ENCODE peak calls at places on chromosomes 3 and 15, in eight cellular contexts. U is osteoblast, E is body of pancreas, P is thoracic aorta, S is cardiac muscle cell, A is fibroblast of mammary gland, B is upper lobe of right lung, H is A549. N is an unnamed sample.

GRCh38 chr3:111669926-111670630 is 74.9 kb upstream of the ZBED2 start:
- DNase-seq in S (no peak), B (no peak), E (no peak), U (no peak), P (no peak), A (peak; percentile 34), H (no peak), N (no peak)

GRCh38 chr3:69385723-69386483 is at the start of gene FRMD4B:
- DNase-seq in E (peak; percentile 77), S (peak; percentile 68), P (peak; percentile 45), A (peak; percentile 18), B (peak; percentile 96), U (peak; percentile 89), H (peak; percentile 21), N (no peak)

GRCh38 chr15:38589502-38589901 is 24.9 kb upstream of the RASGRP1 start:
- DNase-seq in A (peak; percentile 85), S (no peak), U (peak; percentile 74), H (peak; percentile 49), P (no peak), E (no peak), B (no peak), N (peak; percentile 36)

GRCh38 chr3:50347187-50347813 is 1.8 kb upstream of the ZMYND10 start:
- DNase-seq in B (peak; percentile 85), U (peak; percentile 96), P (no peak), S (peak; percentile 77), E (peak; percentile 83), H (peak; percentile 62), A (peak; percentile 75), N (no peak)

GRCh38 chr3:112302061-112302830 is 8.2 kb upstream of the SLC9C1 start:
- DNase-seq in B (peak; percentile 41), P (no peak), E (no peak), H (no peak), A (no peak), S (peak; percentile 72), U (no peak), N (no peak)

GRCh38 chr3:128623762-128624176 is 26.8 kb downstream of the RPN1 start:
- DNase-seq in S (no peak), E (no peak), P (no peak), H (no peak), B (no peak), A (peak; percentile 94), U (peak; percentile 68), N (no peak)

GRCh38 chr3:178875157-178875556 is 196.5 kb downstream of the ZMAT3 start:
- DNase-seq in U (no peak), A (no peak), E (no peak), P (no peak), S (no peak), B (no peak), H (no peak), N (no peak)

GRCh38 chr15:69531302-69532027 is 78.8 kb downstream of the RPLP1 start:
- DNase-seq in U (no peak), A (no peak), S (peak; percentile 21), B (no peak), P (no peak), H (no peak), E (no peak), N (no peak)

GRCh38 chr15:39788800-39789565 is 6.3 kb upstream of the FSIP1 start:
- DNase-seq in U (peak; percentile 62), H (no peak), A (peak; percentile 52), E (no peak), S (no peak), P (no peak), B (no peak), N (no peak)

GRCh38 chr3:156304406-156304805 is 184.0 kb downstream of the KCNAB1 start:
- DNase-seq in H (no peak), U (no peak), E (no peak), P (no peak), A (peak; percentile 65), B (no peak), S (no peak), N (peak; percentile 44)

GRCh38 chr3:106208979-106209378 is 340.2 kb upstream of the CBLB start:
- DNase-seq in H (peak; percentile 45), A (peak; percentile 57), S (no peak), B (no peak), E (no peak), U (no peak), P (no peak), N (no peak)

GRCh38 chr3:67357610-67358458 is 296.6 kb downstream of the SUCLG2 start:
- DNase-seq in H (peak; percentile 54), A (peak; percentile 27), P (no peak), S (peak; percentile 71), U (no peak), E (peak; percentile 27), B (no peak), N (no peak)

GRCh38 chr3:11808231-11808630 is 38.5 kb downstream of the TAMM41 start:
- DNase-seq in B (no peak), P (no peak), H (no peak), E (no peak), A (peak; percentile 19), U (no peak), S (no peak), N (no peak)

GRCh38 chr15:35519536-35520149 is 26.3 kb downstream of the DPH6 start:
- DNase-seq in E (no peak), U (no peak), S (peak; percentile 72), B (no peak), H (peak; percentile 32), A (peak; percentile 70), P (no peak), N (no peak)

GRCh38 chr3:153625506-153625905 is 463.5 kb downstream of the RAP2B start:
- DNase-seq in E (no peak), U (no peak), B (no peak), P (no peak), H (no peak), A (no peak), S (no peak), N (no peak)

GRCh38 chr3:8759038-8759755 is 10.2 kb downstream of the OXTR start:
- DNase-seq in U (peak; percentile 72), A (peak; percentile 67), H (no peak), E (no peak), P (no peak), B (no peak), S (no peak), N (no peak)

GRCh38 chr3:127820221-127820870 is 2.0 kb downstream of the MGLL start:
- DNase-seq in U (peak; percentile 92), B (peak; percentile 80), H (peak; percentile 43), P (no peak), A (peak; percentile 40), S (no peak), E (peak; percentile 25), N (no peak)

GRCh38 chr3:120875507-120875906 is 32.5 kb upstream of the STXBP5L start:
- DNase-seq in E (no peak), U (no peak), S (no peak), A (no peak), H (no peak), P (no peak), B (no peak), N (no peak)

GRCh38 chr15:81211376-81211775 is 14.7 kb downstream of the IL16 start:
- DNase-seq in B (no peak), S (no peak), A (no peak), U (no peak), H (no peak), P (no peak), E (no peak), N (no peak)

GRCh38 chr15:28021281-28022039 is 77.7 kb downstream of the OCA2 start:
- DNase-seq in P (peak; percentile 33), H (peak; percentile 75), S (peak; percentile 88), A (peak; percentile 11), B (peak; percentile 78), U (peak; percentile 78), E (peak; percentile 71), N (no peak)

GRCh38 chr3:146184616-146185015 is 23.6 kb upstream of the PLOD2 start:
- DNase-seq in B (no peak), E (peak; percentile 85), U (no peak), S (peak; percentile 52), H (peak; percentile 44), P (no peak), A (peak; percentile 72), N (no peak)

DNA sequence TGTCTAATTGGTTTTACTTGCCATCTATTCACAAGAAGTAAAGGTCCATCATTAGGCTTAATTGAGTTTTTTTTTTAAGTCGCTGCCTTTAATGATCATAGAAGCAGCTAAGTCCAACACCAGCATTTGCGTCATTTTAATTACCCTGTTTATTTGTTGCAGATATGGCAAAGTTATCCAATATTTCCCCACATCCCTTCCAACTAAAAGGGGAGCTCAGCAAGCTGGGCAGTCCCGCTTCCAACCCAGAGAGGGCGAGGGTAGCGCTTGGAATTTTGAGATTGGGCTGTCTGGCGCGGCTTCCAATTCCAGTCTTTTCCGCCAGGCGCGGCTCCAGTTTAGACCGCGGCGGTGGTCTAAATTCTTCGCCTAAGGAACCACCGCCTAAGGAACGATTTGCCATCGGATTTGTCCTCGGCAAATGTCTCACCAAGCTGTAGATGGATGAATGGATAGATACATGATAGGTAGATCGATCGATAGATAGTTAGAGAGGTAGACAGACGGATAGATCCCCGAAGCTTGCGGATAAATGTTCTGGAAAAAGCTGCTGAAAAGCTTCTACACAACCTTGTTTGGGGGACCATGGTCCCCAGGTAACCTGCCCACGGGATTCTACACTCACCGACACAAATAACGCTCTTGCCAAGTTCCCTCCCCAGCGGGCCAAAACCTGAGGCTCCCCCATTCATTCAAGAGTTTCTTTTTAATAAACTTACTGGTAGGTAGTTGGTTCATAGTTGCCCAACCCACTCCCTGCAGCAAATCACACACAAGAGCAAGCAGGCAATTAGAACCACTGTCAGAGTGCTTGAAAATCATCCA is 49.2 kb downstream of the ZIC4 start:
- DNase-seq in B (no peak), P (no peak), E (no peak), H (no peak), A (peak; percentile 3), S (peak; percentile 31), U (no peak), N (no peak)
- TF ChIP-seq CTCF in B (no peak), P (no peak), E (no peak), H (no peak), A (peak; percentile 23), S (peak; percentile 14), U (peak; percentile 11), N (peak; percentile 8)

DNA sequence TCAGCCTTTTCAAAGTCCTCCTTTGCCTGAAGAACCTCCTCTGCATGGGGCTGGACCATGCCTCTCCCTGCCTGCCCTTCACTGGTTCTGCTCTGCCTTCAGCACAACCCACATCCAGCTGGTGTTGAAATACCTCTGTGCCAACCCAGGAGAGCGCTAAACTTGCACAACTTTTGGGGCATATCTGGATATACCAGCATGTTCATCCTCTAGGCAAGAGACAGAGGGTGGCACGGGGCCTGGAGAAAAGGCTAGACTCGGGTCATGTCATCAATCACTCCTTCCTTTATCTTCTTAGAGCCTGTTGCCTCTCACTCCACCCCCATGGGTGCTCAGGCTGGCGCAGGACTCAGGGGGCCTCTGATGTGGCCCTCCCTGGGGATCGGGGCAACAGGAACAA is 4.8 kb downstream of the SEMA4B start:
- DNase-seq in S (no peak), U (peak; percentile 6), E (peak; percentile 22), A (no peak), P (no peak), H (no peak), B (no peak), N (no peak)
- H3K4me3 ChIP-seq in S (no peak overlapping the region), U (no peak overlapping the region), E (no peak overlapping the region), A (no peak overlapping the region), P (no peak overlapping the region), H (no peak overlapping the region), B (no peak overlapping the region), N (no peak overlapping the region)

GRCh38 chr15:43370975-43371974 is at the start of the genes TUBGCP4 and ZSCAN29:
- DNase-seq in P (peak; percentile 6), H (peak; percentile 76), S (peak; percentile 92), B (peak; percentile 94), A (peak; percentile 65), E (peak; percentile 82), U (peak; percentile 97), N (no peak)
- TF ChIP-seq CTCF in P (no peak), H (peak; percentile 16), S (peak; percentile 31), B (peak; percentile 45), A (no peak), E (peak; percentile 28), U (peak; percentile 9), N (peak; percentile 44)

GRCh38 chr15:52680756-52681155 is 1.6 kb upstream of the ATOSA start:
- DNase-seq in U (no peak), E (no peak), P (no peak), B (no peak), H (no peak), A (no peak), S (no peak), N (no peak)
- H3K4me3 ChIP-seq in U (no peak overlapping the region), E (no peak overlapping the region), P (no peak overlapping the region), B (no peak overlapping the region), H (no peak overlapping the region), A (no peak overlapping the region), S (peak overlapping the region; percentile 79), N (no peak overlapping the region)